ENCODE peak calls at places on chromosomes 1 and 21, in seven cellular contexts. S is endothelial cell, J is NCI-H1105, F is T-helper 1 cell, E is fibroblast of the conjunctiva, U is GM12864, C is right cardiac atrium. T is an unnamed sample.

GRCh38 chr1:162089748-162090147 is 20.3 kb downstream of the NOS1AP start:
- DNase-seq in S (no peak), C (no peak), E (no peak), U (no peak), F (no peak), J (no peak), T (no peak)

GRCh38 chr1:22127248-22127647 is 15.6 kb downstream of the WNT4 start:
- DNase-seq in U (no peak), J (no peak), S (no peak), E (no peak), F (no peak), C (no peak), T (no peak)

GRCh38 chr1:226937940-226938725 is 2.0 kb upstream of the COQ8A start:
- DNase-seq in U (no peak), C (no peak), J (no peak), S (no peak), F (no peak), E (no peak), T (no peak)

GRCh38 chr1:175168782-175169181 is 23.8 kb downstream of the KIAA0040 start:
- DNase-seq in E (no peak), F (no peak), S (no peak), U (no peak), C (no peak), J (no peak), T (no peak)

GRCh38 chr1:223726380-223727001 is 14.2 kb downstream of the CAPN2 start:
- DNase-seq in S (no peak), J (no peak), C (peak), U (peak), F (peak), E (peak), T (no peak)

GRCh38 chr1:153567621-153568366 is 2.1 kb upstream of the S100A2 start:
- DNase-seq in C (no peak), U (no peak), E (no peak), J (no peak), F (no peak), S (no peak), T (no peak)

GRCh38 chr21:45866473-45867010 is 115.0 kb upstream of the COL6A1 start:
- DNase-seq in U (no peak), F (no peak), J (no peak), S (no peak), C (no peak), E (no peak), T (no peak)

GRCh38 chr1:235866207-235866912 is at the start of gene LYST:
- DNase-seq in J (peak), F (peak), U (no peak), C (peak), E (peak), S (peak), T (no peak)

GRCh38 chr1:214901718-214902117 is 180.8 kb upstream of the KCNK2 start:
- DNase-seq in U (no peak), F (no peak), E (peak), S (no peak), J (no peak), C (no peak), T (no peak)

GRCh38 chr1:156608036-156608674 is 6.9 kb upstream of the GPATCH4 start:
- DNase-seq in U (no peak), E (peak), C (no peak), J (peak), S (peak), F (peak), T (peak)